ENCODE peak calls at places on chromosomes 6 and 20, in ten cellular contexts. W is NCI-H1092 treated with DMSO at 0.1 percent for 48 hours; A is Karpas-422; P is activated T-cell treated with anti-CD3 and anti-CD28 coated beads for 1 hour; F is kidney tubule cell; I is RKO; K is type B pancreatic cell; B is stimulated activated CD4-positive, alpha-beta T cell treated with anti-CD3 and anti-CD28 coated beads, Interleukin-4, amount 100 ng/mL, for 48 hours; V is AG08396; S is A172. O is an unnamed sample.

GRCh38 chr20:6956056-6956455 is 188.6 kb downstream of the BMP2 start:
- DNase-seq in S (no peak), P (no peak), B (no peak), A (no peak), K (no peak), I (no peak), F (no peak), W (no peak), V (no peak), O (no peak)

GRCh38 chr6:53410508-53411258 is 61.9 kb upstream of the ELOVL5 start:
- DNase-seq in W (peak), I (no peak), F (peak), V (peak), S (peak), A (peak), P (peak), K (no peak), B (peak), O (peak)

GRCh38 chr6:90521955-90522354 is 64.9 kb downstream of the MAP3K7 start:
- DNase-seq in B (no peak), F (no peak), K (no peak), V (no peak), P (no peak), I (no peak), W (no peak), A (no peak), S (no peak), O (no peak)

GRCh38 chr20:9319687-9320384 is 194.6 kb upstream of the LAMP5 start:
- DNase-seq in W (no peak), B (no peak), P (no peak), A (no peak), F (no peak), K (no peak), I (no peak), S (peak), V (no peak), O (no peak)

GRCh38 chr6:32960563-32960962 is 7.7 kb upstream of the HLA-DMA start:
- DNase-seq in V (no peak), W (no peak), K (no peak), S (no peak), F (no peak), P (no peak), A (no peak), I (no peak), B (no peak), O (no peak)

GRCh38 chr6:12137480-12137879 is 125.4 kb downstream of the HIVEP1 start:
- DNase-seq in I (no peak), V (peak), S (peak), W (no peak), A (no peak), P (no peak), F (peak), K (no peak), B (no peak), O (peak)

GRCh38 chr20:47127986-47128385 is 228.5 kb downstream of the ZMYND8 start:
- DNase-seq in S (no peak), W (peak), P (no peak), I (no peak), A (no peak), B (no peak), F (no peak), K (no peak), V (no peak), O (peak)

GRCh38 chr6:79042799-79043126 is 35.3 kb downstream of the PHIP start:
- DNase-seq in I (no peak), P (no peak), F (peak), A (no peak), V (no peak), S (no peak), W (no peak), K (no peak), B (no peak), O (no peak)

GRCh38 chr6:45571159-45571558 is 193.4 kb upstream of the SUPT3H start:
- DNase-seq in P (no peak), F (no peak), I (no peak), S (no peak), B (no peak), A (no peak), K (no peak), W (no peak), V (no peak), O (no peak)

GRCh38 chr6:82904860-82905259 is 160.8 kb downstream of the UBE3D start:
- DNase-seq in K (no peak), W (no peak), B (no peak), F (peak), S (no peak), V (no peak), A (no peak), P (no peak), I (no peak), O (no peak)

O was measured in G401.